ENCODE peak calls at places on chromosomes 3 and 15, in eight cellular contexts. B is body of pancreas, J is upper lobe of left lung, E is astrocyte of the spinal cord, K is AG10803, M is AG09319, O is sigmoid colon, F is mammary epithelial cell. T is an unnamed sample.

GRCh38 chr15:77826006-77826695 is 193.4 kb upstream of the LINGO1 start:
- DNase-seq in B (no peak), J (no peak), E (no peak), K (no peak), M (no peak), O (no peak), F (no peak), T (no peak)

GRCh38 chr3:79125313-79125984 is 642.3 kb downstream of the ROBO1 start:
- DNase-seq in B (no peak), J (no peak), E (no peak), K (no peak), M (no peak), O (no peak), F (no peak), T (no peak)

GRCh38 chr3:125157183-125157582 is 55.4 kb downstream of the SLC12A8 start:
- DNase-seq in B (no peak), J (no peak), E (no peak), K (no peak), M (no peak), O (no peak), F (no peak), T (no peak)

GRCh38 chr3:142618917-142619401 is 22.8 kb downstream of the PLS1 start:
- DNase-seq in B (no peak), J (no peak), E (peak), K (no peak), M (no peak), O (no peak), F (peak), T (peak)

GRCh38 chr3:142896201-142896755 is 7.4 kb upstream of the PCOLCE2 start:
- DNase-seq in B (no peak), J (no peak), E (peak), K (peak), M (no peak), O (no peak), F (peak), T (peak)

GRCh38 chr15:43250785-43251184 is 15.9 kb downstream of the TGM5 start:
- DNase-seq in B (no peak), J (no peak), E (no peak), K (no peak), M (no peak), O (no peak), F (peak), T (peak)

GRCh38 chr15:29183071-29183831 is 86.4 kb downstream of the NSMCE3 start:
- DNase-seq in B (no peak), J (no peak), E (peak), K (no peak), M (no peak), O (no peak), F (peak), T (peak)

GRCh38 chr3:171416061-171416460 is 44.1 kb downstream of the TNIK start:
- DNase-seq in B (no peak), J (no peak), E (no peak), K (no peak), M (no peak), O (no peak), F (no peak), T (no peak)

GRCh38 chr3:28328188-28329151 is 20.1 kb upstream of the ZCWPW2 start:
- DNase-seq in B (no peak), J (no peak), E (peak), K (peak), M (no peak), O (no peak), F (no peak), T (peak)

GRCh38 chr15:92896543-92896942 is 3.6 kb upstream of the CHD2 start:
- DNase-seq in B (no peak), J (no peak), E (peak), K (no peak), M (no peak), O (no peak), F (no peak), T (peak)

GRCh38 chr15:92005154-92005553 is 151.6 kb downstream of the SLCO3A1 start:
- DNase-seq in B (no peak), J (no peak), E (no peak), K (no peak), M (no peak), O (no peak), F (no peak), T (no peak)

GRCh38 chr15:99536422-99537033 is 29.3 kb upstream of the MEF2A start:
- DNase-seq in B (no peak), J (no peak), E (peak), K (peak), M (no peak), O (peak), F (peak), T (peak)

GRCh38 chr3:31406901-31407300 is 125.8 kb upstream of the STT3B start:
- DNase-seq in B (no peak), J (no peak), E (no peak), K (no peak), M (no peak), O (no peak), F (no peak), T (no peak)

GRCh38 chr3:13496879-13497278 is 16.8 kb downstream of the HDAC11 start:
- DNase-seq in B (no peak), J (no peak), E (no peak), K (no peak), M (no peak), O (no peak), F (no peak), T (no peak)

GRCh38 chr3:189277711-189278110 is 105.9 kb downstream of the TPRG1 start:
- DNase-seq in B (no peak), J (no peak), E (peak), K (no peak), M (no peak), O (no peak), F (no peak), T (peak)

GRCh38 chr3:172040976-172041963 is 1.9 kb downstream of the FNDC3B start:
- DNase-seq in B (no peak), J (no peak), E (peak), K (peak), M (no peak), O (no peak), F (peak), T (peak)

GRCh38 chr3:191980443-191980842 is 519.5 kb downstream of the PYDC2 start:
- DNase-seq in B (no peak), J (no peak), E (no peak), K (no peak), M (no peak), O (no peak), F (no peak), T (no peak)

GRCh38 chr15:78438595-78439285 is 724 bp downstream of the IREB2 start:
- DNase-seq in B (no peak), J (peak), E (peak), K (peak), M (no peak), O (no peak), F (peak), T (peak)

GRCh38 chr3:52483577-52484495 is 11.3 kb upstream of the STAB1 start:
- DNase-seq in B (no peak), J (no peak), E (peak), K (peak), M (no peak), O (no peak), F (peak), T (peak)

GRCh38 chr15:62059818-62060115 is 480 bp downstream of the VPS13C start:
- DNase-seq in B (peak), J (peak), E (peak), K (peak), M (no peak), O (peak), F (peak), T (no peak)

GRCh38 chr15:70100495-70101331 is 3.0 kb upstream of the TLE3 start:
- DNase-seq in B (peak), J (peak), E (peak), K (no peak), M (no peak), O (peak), F (no peak), T (no peak)

GRCh38 chr3:36653095-36653494 is 111.3 kb downstream of the DCLK3 start:
- DNase-seq in B (no peak), J (no peak), E (peak), K (peak), M (no peak), O (no peak), F (peak), T (peak)

GRCh38 chr3:12966847-12967750 is 106.1 kb downstream of the IQSEC1 start:
- DNase-seq in B (no peak), J (no peak), E (peak), K (peak), M (no peak), O (no peak), F (peak), T (peak)

GRCh38 chr3:188940213-188940914 is 231.4 kb upstream of the TPRG1 start:
- DNase-seq in B (no peak), J (no peak), E (no peak), K (peak), M (no peak), O (no peak), F (no peak), T (no peak)

GRCh38 chr3:12719984-12720656 is 38.9 kb downstream of the TMEM40 start:
- DNase-seq in B (peak), J (peak), E (peak), K (peak), M (peak), O (peak), F (peak), T (peak)

GRCh38 chr3:134309987-134310700 is 59.5 kb upstream of the RYK start:
- DNase-seq in B (no peak), J (peak), E (no peak), K (peak), M (no peak), O (no peak), F (no peak), T (no peak)

GRCh38 chr15:45134682-45135604 is 5.1 kb downstream of the DUOX1 start:
- DNase-seq in B (peak), J (peak), E (no peak), K (no peak), M (no peak), O (no peak), F (no peak), T (no peak)

GRCh38 chr15:75348563-75349350 is 1.9 kb downstream of the NEIL1 start:
- DNase-seq in B (peak), J (no peak), E (no peak), K (no peak), M (no peak), O (no peak), F (no peak), T (no peak)

GRCh38 chr3:111776844-111777483 is 82.1 kb upstream of the PHLDB2 start:
- DNase-seq in B (no peak), J (no peak), E (no peak), K (no peak), M (no peak), O (no peak), F (no peak), T (no peak)

GRCh38 chr3:149620291-149621020 is 37.4 kb downstream of the WWTR1 start:
- DNase-seq in B (no peak), J (no peak), E (peak), K (peak), M (no peak), O (no peak), F (peak), T (no peak)

GRCh38 chr3:46097691-46098241 is 70.5 kb upstream of the XCR1 start:
- DNase-seq in B (no peak), J (no peak), E (peak), K (peak), M (no peak), O (peak), F (no peak), T (no peak)

GRCh38 chr3:57434041-57434440 is 110.1 kb downstream of the DNAH12 start:
- DNase-seq in B (no peak), J (no peak), E (peak), K (peak), M (no peak), O (no peak), F (peak), T (peak)

GRCh38 chr3:107632576-107632975 is 109.8 kb downstream of the BBX start:
- DNase-seq in B (no peak), J (no peak), E (no peak), K (no peak), M (no peak), O (no peak), F (no peak), T (no peak)

GRCh38 chr3:102671005-102671404 is 236.2 kb downstream of the ZPLD1 start:
- DNase-seq in B (no peak), J (no peak), E (no peak), K (no peak), M (no peak), O (no peak), F (no peak), T (no peak)

GRCh38 chr15:66107070-66107469 is 146.5 kb downstream of the MEGF11 start:
- DNase-seq in B (no peak), J (no peak), E (no peak), K (no peak), M (no peak), O (peak), F (no peak), T (no peak)

GRCh38 chr3:188064831-188065493 is 89.0 kb upstream of the LPP start:
- DNase-seq in B (peak), J (peak), E (peak), K (no peak), M (no peak), O (no peak), F (no peak), T (no peak)

GRCh38 chr15:27418729-27419128 is 447.7 kb downstream of the GABRG3 start:
- DNase-seq in B (no peak), J (no peak), E (peak), K (peak), M (no peak), O (no peak), F (no peak), T (no peak)

DNA sequence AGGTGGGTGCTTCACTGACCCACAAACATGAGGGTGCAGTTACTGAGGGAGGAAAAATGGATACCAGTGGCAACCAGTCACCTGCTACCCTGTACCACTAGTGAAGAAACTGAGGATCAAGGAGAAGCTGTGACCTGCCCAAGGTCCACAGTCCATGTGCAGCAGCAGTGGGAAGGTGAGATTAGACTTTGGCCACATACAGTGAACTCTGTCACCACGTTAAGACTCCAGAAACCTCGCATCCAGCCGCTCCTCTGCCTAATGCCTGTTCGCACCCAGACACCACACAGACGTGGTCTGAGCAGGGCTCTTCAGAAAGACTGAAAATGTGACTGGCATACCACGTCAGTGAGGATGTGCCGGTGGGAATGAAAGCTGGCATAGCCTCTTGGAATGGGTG is 20.0 kb downstream of the TPRA1 start:
- DNase-seq in B (no peak), J (no peak), E (no peak), K (no peak), M (no peak), O (no peak), F (no peak), T (no peak)
- TF ChIP-seq CTCF in B (no peak), J (no peak), E (no peak), K (no peak), M (no peak), O (no peak), F (no peak), T (no peak)

DNA sequence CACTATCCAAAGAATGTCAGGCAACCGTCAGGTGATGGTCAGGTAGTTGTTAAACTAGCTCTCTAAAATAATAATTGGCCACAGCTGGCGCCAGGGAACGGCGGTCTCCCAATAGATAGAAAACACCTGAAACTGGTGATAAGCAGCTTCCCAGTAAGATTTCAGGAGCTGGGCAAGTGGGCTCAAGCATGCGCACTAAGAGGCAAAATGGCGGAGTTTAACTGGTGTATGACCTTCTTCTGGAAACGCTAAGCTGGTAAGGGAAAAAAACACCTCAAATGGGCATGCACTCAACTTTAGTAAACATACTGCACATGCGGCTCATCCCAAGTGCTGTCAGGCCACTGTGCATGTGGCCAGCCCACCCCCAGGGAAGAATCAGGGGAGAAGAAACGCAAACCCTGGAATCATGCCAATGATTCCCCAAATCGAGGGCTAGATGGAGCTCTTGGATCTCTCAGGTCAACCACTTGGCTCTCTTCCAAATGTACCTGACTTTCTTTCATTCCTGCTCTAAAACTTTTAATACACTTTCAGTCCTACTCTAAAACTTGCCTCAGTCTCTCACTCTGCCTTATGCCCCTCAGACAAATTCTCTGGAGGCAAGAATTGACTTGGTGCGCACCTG is 195.0 kb downstream of the ZNF621 start:
- DNase-seq in B (peak), J (peak), E (no peak), K (no peak), M (no peak), O (no peak), F (peak), T (peak)
- TF ChIP-seq CTCF in B (peak), J (peak), E (peak), K (no peak), M (no peak), O (no peak), F (peak), T (peak)

GRCh38 chr15:32993285-32993684 is 201.2 kb downstream of the FMN1 start:
- DNase-seq in B (no peak), J (no peak), E (peak), K (peak), M (no peak), O (no peak), F (no peak), T (peak)
- TF ChIP-seq CTCF in B (peak), J (peak), E (peak), K (peak), M (peak), O (no peak), F (peak), T (peak)

GRCh38 chr15:53978248-53978906 is at the start of gene UNC13C:
- DNase-seq in B (no peak), J (peak), E (no peak), K (no peak), M (no peak), O (peak), F (peak), T (peak)
- TF ChIP-seq CTCF in B (no peak), J (no peak), E (no peak), K (no peak), M (no peak), O (no peak), F (no peak), T (no peak)

DNA sequence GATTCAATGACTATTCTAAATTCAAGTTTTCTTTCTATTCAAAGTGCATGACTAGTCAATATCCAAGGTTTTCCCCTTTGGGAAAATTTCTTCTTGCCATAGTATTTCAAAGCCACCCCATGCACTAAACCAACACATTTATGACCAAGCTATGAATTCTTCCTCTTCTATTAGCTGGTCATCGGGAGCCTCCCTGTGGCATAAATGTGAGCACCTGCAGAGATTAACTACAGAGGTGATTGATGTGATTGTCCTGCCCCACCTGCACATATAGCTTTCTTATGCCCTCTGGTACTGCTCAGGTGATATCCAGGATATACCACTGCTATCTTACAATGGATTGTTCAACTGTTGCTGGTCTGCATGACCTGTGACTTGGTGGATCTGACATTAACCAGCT is 694.9 kb downstream of the ZBBX start:
- DNase-seq in B (no peak), J (no peak), E (no peak), K (no peak), M (no peak), O (no peak), F (no peak), T (no peak)
- TF ChIP-seq CTCF in B (no peak), J (no peak), E (no peak), K (no peak), M (no peak), O (no peak), F (peak), T (no peak)

GRCh38 chr15:31498756-31499155 is 172.1 kb downstream of the KLF13 start:
- DNase-seq in B (no peak), J (no peak), E (no peak), K (no peak), M (no peak), O (no peak), F (no peak), T (no peak)

GRCh38 chr15:31497838-31498237 is 171.2 kb downstream of the KLF13 start:
- DNase-seq in B (no peak), J (no peak), E (no peak), K (no peak), M (no peak), O (no peak), F (no peak), T (no peak)

GRCh38 chr15:31499953-31500808 is 173.5 kb downstream of the KLF13 start:
- DNase-seq in B (peak), J (no peak), E (no peak), K (no peak), M (no peak), O (no peak), F (no peak), T (no peak)

GRCh38 chr15:31499236-31499952 is 172.8 kb downstream of the KLF13 start:
- DNase-seq in B (no peak), J (no peak), E (no peak), K (no peak), M (no peak), O (no peak), F (no peak), T (no peak)

DNA sequence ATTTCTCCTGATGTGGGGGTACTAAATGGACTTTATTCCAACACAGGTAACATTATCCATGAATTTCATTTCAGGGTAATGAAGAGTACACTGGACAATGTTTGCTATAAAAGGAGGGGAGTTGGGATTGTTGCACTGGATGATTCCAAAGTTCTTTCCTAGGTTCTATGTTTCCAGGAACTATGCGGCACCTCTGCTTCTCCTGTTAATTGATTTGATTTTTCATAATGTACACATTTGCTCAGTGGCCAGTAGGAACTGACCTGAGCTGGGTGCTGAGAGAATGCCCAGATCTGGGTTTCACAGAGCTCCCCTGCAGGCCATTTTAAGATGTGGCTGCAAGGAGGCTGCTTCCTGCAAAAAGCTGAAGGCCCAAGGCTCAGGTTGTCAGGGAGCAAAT is 171.7 kb downstream of the KLF13 start:
- DNase-seq in B (no peak), J (no peak), E (no peak), K (no peak), M (no peak), O (no peak), F (no peak), T (no peak)
- TF ChIP-seq CTCF in B (no peak), J (no peak), E (no peak), K (no peak), M (no peak), O (no peak), F (peak), T (no peak)

GRCh38 chr15:67834249-67834592 is 5.6 kb downstream of the RNU6-1 start:
- DNase-seq in B (no peak), J (no peak), E (no peak), K (no peak), M (no peak), O (peak), F (no peak), T (no peak)
- TF ChIP-seq CTCF in B (no peak), J (no peak), E (no peak), K (no peak), M (no peak), O (no peak), F (no peak), T (no peak)